ENCODE peak calls at places on chromosome 1, in nine cellular contexts. W is H9, M is mesothelial cell of epicardium, R is WTC11, Q is ovary, V is choroid plexus epithelial cell, L is right atrium auricular region, N is fibroblast of lung, F is mammary epithelial cell. C is an unnamed sample.

GRCh38 chr1:16082283-16083038 is 9.0 kb upstream of the FAM131C start:
- DNase-seq in M (no peak), W (peak; percentile 83), R (peak; percentile 92), L (no peak), V (peak; percentile 68), F (peak; percentile 56), Q (peak; percentile 66), N (peak; percentile 60), C (peak; percentile 36)

GRCh38 chr1:84300991-84301758 is at the start of gene SAMD13:
- DNase-seq in M (peak; percentile 30), L (peak; percentile 84), Q (no peak), F (peak; percentile 53), R (no peak), N (peak; percentile 83), V (peak; percentile 85), W (no peak), C (peak; percentile 77)

GRCh38 chr1:197199923-197200467 is 53.5 kb upstream of the ASPM start:
- DNase-seq in R (no peak), N (peak; percentile 12), W (no peak), F (no peak), L (no peak), V (peak; percentile 23), M (no peak), Q (no peak), C (no peak)

GRCh38 chr1:165635329-165635728 is 4.3 kb downstream of the MGST3 start:
- DNase-seq in W (no peak), N (no peak), R (no peak), L (no peak), Q (no peak), F (no peak), M (no peak), V (peak; percentile 57), C (no peak)

GRCh38 chr1:11681071-11681771 is at the start of gene MAD2L2:
- DNase-seq in F (peak; percentile 79), R (peak; percentile 86), Q (peak; percentile 92), M (peak; percentile 73), N (peak; percentile 71), V (peak; percentile 73), L (peak; percentile 69), W (peak; percentile 85), C (peak; percentile 71)

GRCh38 chr1:54404939-54405880 is 984 bp downstream of the SSBP3 start:
- DNase-seq in R (peak; percentile 44), N (no peak), W (no peak), Q (peak; percentile 62), V (no peak), L (no peak), M (no peak), F (peak; percentile 42), C (no peak)

GRCh38 chr1:33709780-33710713 is 153.8 kb upstream of the HMGB4 start:
- DNase-seq in Q (no peak), L (no peak), F (no peak), V (no peak), R (no peak), N (no peak), W (no peak), M (no peak), C (no peak)

GRCh38 chr1:36776949-36777348 is 257.4 kb downstream of the GRIK3 start:
- DNase-seq in W (no peak), Q (no peak), N (no peak), L (no peak), M (no peak), R (no peak), F (no peak), V (no peak), C (no peak)

GRCh38 chr1:87109012-87109411 is 194.6 kb downstream of the HS2ST1 start:
- DNase-seq in Q (no peak), W (no peak), R (no peak), L (no peak), N (no peak), M (no peak), V (no peak), F (no peak), C (no peak)

GRCh38 chr1:217336724-217337123 is 294.2 kb downstream of the GPATCH2 start:
- DNase-seq in M (no peak), Q (no peak), W (no peak), L (no peak), F (no peak), V (no peak), N (no peak), R (no peak), C (no peak)
- TF ChIP-seq CTCF in M (no peak), Q (no peak), W (no peak), L (no peak), F (no peak), V (no peak), N (no peak), R (no peak), C (no peak)

GRCh38 chr1:119374208-119374877 is 5.8 kb downstream of the HAO2 start:
- DNase-seq in V (peak; percentile 34), M (no peak), W (no peak), Q (no peak), L (no peak), N (no peak), R (no peak), F (peak; percentile 12), C (no peak)

GRCh38 chr1:119370748-119371147 is 2.2 kb downstream of the HAO2 start:
- DNase-seq in M (no peak), L (no peak), V (no peak), W (no peak), R (no peak), F (no peak), Q (no peak), N (no peak), C (no peak)

GRCh38 chr1:119371800-119372199 is 3.2 kb downstream of the HAO2 start:
- DNase-seq in R (no peak), N (no peak), L (no peak), F (no peak), W (no peak), V (no peak), M (no peak), Q (no peak), C (no peak)

GRCh38 chr1:119373465-119373864 is 4.9 kb downstream of the HAO2 start:
- DNase-seq in L (no peak), N (no peak), V (peak; percentile 33), M (no peak), Q (no peak), R (no peak), F (peak; percentile 81), W (no peak), C (no peak)

DNA sequence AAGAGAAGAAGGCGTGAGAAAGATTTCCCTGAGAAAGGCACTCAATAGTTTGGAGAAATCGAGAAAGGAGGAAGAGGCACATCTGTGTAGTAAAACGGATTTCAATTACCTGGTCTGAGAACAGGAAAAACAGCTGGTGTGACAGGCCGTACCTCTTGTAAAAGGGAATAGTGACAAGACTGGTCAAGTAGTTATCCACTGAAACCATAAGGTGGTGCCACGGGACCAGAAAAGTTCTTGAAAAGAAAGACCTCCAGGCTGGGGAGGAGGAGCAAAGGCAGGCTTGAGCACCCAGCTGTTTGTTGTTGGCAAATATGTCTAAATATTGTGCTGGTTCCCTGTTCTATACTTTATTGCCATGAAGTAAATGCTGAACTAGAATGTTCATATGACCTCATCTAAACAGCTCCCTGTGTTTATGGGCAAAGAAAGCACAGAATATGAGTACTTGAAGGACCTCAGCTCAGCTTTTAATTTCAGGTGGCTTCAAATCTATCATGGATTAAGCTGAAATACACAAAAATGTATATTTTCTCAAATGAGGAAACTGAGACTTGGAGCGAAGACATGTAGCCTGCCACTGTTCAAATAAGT is 4.0 kb downstream of the HAO2 start:
- DNase-seq in L (no peak), V (peak; percentile 65), Q (no peak), F (peak; percentile 57), M (no peak), R (peak; percentile 69), N (peak; percentile 22), W (peak; percentile 73), C (no peak)
- TF ChIP-seq CTCF in L (no peak), V (peak; percentile 47), Q (no peak), F (peak; percentile 26), M (no peak), R (no peak), N (no peak), W (peak; percentile 72), C (peak; percentile 12)

DNA sequence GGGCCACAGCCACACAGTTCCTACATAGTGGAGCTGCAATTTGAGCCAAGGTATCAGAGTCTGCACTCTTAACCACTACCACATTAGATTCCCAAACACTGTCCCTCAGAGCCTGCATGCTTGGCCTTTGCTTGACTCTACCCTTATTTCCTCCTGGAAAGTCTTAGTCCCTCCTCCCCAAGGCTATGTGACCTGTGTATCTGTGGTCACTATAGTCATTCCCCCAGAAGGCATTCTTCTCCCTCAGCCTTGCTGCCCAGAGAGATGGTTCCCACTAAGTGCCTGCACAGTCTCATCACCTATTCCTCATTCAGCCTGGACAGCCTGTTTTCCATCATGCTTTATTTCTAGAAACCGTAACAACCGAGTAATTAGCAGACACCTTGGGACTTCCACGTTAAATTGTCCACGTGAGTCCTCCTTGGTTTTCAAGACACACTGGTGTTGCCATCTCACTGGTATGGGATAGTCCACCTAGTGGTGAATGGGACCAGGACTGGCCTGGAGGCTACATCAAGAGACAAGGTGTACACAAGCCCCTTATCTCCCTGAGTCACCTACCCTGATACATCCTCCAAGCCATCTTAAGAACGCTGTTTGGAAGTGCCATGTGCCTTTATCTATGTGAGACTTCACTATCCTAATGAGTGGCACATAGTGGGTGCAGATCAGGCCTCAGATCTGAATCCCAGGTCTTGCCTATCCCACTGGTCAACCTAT is 3.8 kb upstream of the ZNF648 start:
- DNase-seq in L (no peak), Q (no peak), N (no peak), F (no peak), R (no peak), M (no peak), V (no peak), W (no peak), C (no peak)
- TF ChIP-seq CTCF in L (no peak), Q (no peak), N (no peak), F (no peak), R (no peak), M (no peak), V (no peak), W (no peak), C (no peak)

GRCh38 chr1:181064030-181064594 is 24.4 kb upstream of the IER5 start:
- DNase-seq in N (no peak), F (no peak), V (no peak), R (no peak), Q (no peak), M (no peak), W (no peak), L (no peak), C (no peak)

GRCh38 chr1:181061891-181062777 is 26.4 kb upstream of the IER5 start:
- DNase-seq in V (no peak), R (no peak), N (no peak), Q (no peak), L (no peak), W (no peak), M (no peak), F (no peak), C (no peak)

GRCh38 chr1:181061487-181061886 is 27.0 kb upstream of the IER5 start:
- DNase-seq in N (no peak), R (no peak), Q (no peak), F (no peak), M (no peak), W (no peak), V (no peak), L (no peak), C (no peak)

GRCh38 chr1:181062800-181063428 is 25.6 kb upstream of the IER5 start:
- DNase-seq in Q (no peak), F (no peak), N (peak; percentile 67), L (no peak), M (no peak), R (no peak), W (no peak), V (peak; percentile 61), C (peak; percentile 52)

DNA sequence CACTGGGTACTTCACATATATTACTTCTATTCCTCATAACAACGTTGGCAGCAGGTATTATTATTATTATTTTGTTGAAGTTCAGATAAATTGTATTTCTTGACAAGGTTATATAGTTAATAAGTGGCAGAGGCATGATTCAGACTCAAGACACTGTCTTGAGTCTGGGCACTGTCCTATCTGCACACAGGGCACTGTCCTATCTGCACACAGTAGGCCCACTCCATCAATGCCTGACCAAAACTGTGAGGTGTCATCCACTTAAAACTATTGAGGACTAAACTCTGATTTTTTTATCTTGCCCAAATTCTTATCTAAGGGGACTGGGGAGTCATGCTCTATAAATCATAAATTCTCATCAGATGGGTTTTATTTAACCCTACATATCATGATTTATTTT is 23.8 kb upstream of the IER5 start:
- DNase-seq in M (no peak), F (no peak), R (no peak), Q (no peak), L (no peak), V (no peak), W (no peak), N (no peak), C (no peak)
- TF ChIP-seq CTCF in M (no peak), F (no peak), R (no peak), Q (no peak), L (no peak), V (no peak), W (no peak), N (no peak), C (no peak)

C was measured in HFF-Myc.